ENCODE peak calls at places on chromosomes 4 and X, in five cellular contexts. One of them, this sample, is unnamed.
A peak's percentile ranks its signal among the peaks of the same experiment; 100 is the strongest.

GRCh38 chr4:95510877-95511276 is 37.9 kb downstream of the UNC5C start:
- DNase-seq in body of pancreas: no peak
- DNase-seq in tibial nerve: no peak
- DNase-seq in OCI-LY7: no peak
- DNase-seq in lower leg skin: no peak
- DNase-seq in this sample: no peak

GRCh38 chrX:84188320-84188834 is 378 bp upstream of the RPS6KA6 start:
- DNase-seq in tibial nerve: peak; percentile 4
- DNase-seq in body of pancreas: peak; percentile 54
- DNase-seq in OCI-LY7: no peak
- DNase-seq in lower leg skin: no peak
- DNase-seq in this sample: peak; percentile 56

GRCh38 chrX:101736651-101737050 is 77.0 kb upstream of the ARMCX2 start:
- DNase-seq in body of pancreas: no peak
- DNase-seq in OCI-LY7: no peak
- DNase-seq in lower leg skin: no peak
- DNase-seq in tibial nerve: no peak
- DNase-seq in this sample: no peak

GRCh38 chr4:109998867-109999303 is 86.2 kb downstream of the EGF start:
- DNase-seq in OCI-LY7: peak; percentile 83
- DNase-seq in tibial nerve: peak; percentile 66
- DNase-seq in lower leg skin: no peak
- DNase-seq in body of pancreas: peak; percentile 28
- DNase-seq in this sample: no peak

GRCh38 chr4:134663742-134664141 is 462.2 kb upstream of the PABPC4L start:
- DNase-seq in body of pancreas: no peak
- DNase-seq in tibial nerve: no peak
- DNase-seq in OCI-LY7: no peak
- DNase-seq in lower leg skin: no peak
- DNase-seq in this sample: no peak

GRCh38 chr4:8419222-8420041 is 21.1 kb downstream of the ACOX3 start:
- DNase-seq in tibial nerve: no peak
- DNase-seq in body of pancreas: no peak
- DNase-seq in OCI-LY7: no peak
- DNase-seq in lower leg skin: no peak
- DNase-seq in this sample: no peak

GRCh38 chr4:39626261-39626660 is 12.4 kb downstream of the SMIM14 start:
- DNase-seq in body of pancreas: no peak
- DNase-seq in lower leg skin: no peak
- DNase-seq in tibial nerve: no peak
- DNase-seq in OCI-LY7: peak; percentile 89
- DNase-seq in this sample: no peak

GRCh38 chrX:150087612-150088011 is 149.3 kb upstream of the EOLA2 start:
- DNase-seq in body of pancreas: no peak
- DNase-seq in tibial nerve: no peak
- DNase-seq in lower leg skin: no peak
- DNase-seq in OCI-LY7: no peak
- DNase-seq in this sample: no peak

DNA sequence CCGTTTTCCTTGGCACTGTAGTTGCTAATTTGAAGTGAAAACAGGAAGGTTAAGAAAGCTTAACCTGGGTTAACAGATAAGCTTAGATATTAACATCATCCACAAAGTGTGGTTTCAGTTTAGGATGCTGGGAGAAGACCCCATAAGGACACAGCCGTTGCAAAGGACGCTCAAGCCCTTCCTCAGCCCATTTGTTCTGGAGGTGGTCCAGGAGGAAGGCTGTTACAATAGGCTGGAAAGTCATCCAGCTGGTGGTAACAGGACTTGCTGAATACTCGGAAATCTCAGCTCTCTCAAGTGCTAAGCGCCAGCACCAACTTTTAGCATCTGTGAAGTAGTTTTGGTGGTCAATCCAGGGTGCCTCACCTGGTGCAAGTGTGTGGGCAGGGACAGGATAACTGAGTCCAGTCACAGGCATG is 14.2 kb downstream of the CHST7 start:
- DNase-seq in body of pancreas: no peak
- DNase-seq in lower leg skin: no peak
- DNase-seq in OCI-LY7: no peak
- DNase-seq in tibial nerve: peak; percentile 5
- DNase-seq in this sample: no peak
- H3K4me3 ChIP-seq in body of pancreas: no peak overlapping the region
- H3K4me3 ChIP-seq in lower leg skin: no peak overlapping the region
- H3K4me3 ChIP-seq in OCI-LY7: peak overlapping the region; percentile 24
- H3K4me3 ChIP-seq in tibial nerve: no peak overlapping the region
- H3K4me3 ChIP-seq in this sample: no peak overlapping the region

DNA sequence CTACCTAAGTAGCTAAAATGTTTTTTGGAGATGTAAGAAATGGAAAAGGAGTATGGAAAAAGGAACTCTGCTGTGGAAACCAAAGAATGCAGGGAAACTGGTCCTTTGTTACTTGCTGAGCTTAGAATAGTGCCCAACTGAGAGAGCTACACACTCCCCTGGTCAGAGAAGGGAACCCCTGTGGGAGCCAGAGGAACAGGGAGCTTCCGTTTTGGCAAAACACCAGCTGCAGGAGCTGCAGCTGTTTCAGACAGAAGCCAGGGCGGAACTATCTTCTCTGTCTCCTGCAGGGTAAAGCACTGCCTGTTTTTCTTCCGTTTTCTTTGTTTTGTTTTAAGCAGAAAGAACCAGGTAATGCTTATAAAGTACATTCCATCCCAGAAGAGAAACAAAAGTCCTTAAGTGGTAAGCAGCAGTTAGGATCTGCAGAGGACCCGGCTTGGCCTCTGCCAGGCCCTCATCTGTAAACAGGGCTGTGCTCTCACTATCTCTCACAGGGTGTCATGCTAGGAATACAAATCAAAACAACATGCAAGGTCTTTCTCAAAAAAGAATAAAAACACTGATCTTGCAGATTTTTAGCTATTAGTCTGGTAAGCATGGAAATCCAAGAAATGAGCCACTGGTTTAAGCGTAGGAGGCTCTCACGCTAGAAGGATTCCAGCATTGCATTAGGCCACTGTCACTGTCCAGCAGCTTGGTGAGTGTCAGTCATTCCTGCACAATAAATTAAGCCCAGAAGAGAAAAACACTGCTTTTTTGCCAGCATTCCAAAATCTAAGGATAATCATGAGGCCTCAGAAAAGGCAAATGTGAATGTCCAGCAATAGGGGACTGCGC is 76.1 kb downstream of the CHST7 start:
- DNase-seq in lower leg skin: no peak
- DNase-seq in OCI-LY7: peak; percentile 32
- DNase-seq in body of pancreas: peak; percentile 40
- DNase-seq in tibial nerve: no peak
- DNase-seq in this sample: peak; percentile 60
- H3K4me3 ChIP-seq in lower leg skin: no peak overlapping the region
- H3K4me3 ChIP-seq in OCI-LY7: no peak overlapping the region
- H3K4me3 ChIP-seq in body of pancreas: no peak overlapping the region
- H3K4me3 ChIP-seq in tibial nerve: no peak overlapping the region
- H3K4me3 ChIP-seq in this sample: no peak overlapping the region

DNA sequence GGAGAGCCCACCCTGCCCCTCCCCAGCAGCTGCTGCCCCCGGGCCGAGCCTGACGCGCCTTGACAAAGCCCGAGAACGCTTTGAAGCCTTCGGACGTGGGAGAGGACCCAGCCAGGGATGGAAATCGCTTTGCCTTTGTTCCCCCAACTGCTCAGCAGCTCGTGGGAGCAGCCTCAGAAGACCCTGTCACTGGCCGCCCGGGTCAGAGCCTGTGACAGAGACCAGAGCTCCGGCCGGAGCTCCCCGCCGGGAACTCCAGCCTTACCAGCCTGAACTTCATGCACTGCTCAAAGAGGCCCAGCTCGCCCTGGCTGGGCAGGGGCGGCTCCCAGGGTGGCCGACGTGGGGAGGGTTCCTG is 2.6 kb upstream of the SLC6A8 start:
- DNase-seq in tibial nerve: no peak
- DNase-seq in body of pancreas: no peak
- DNase-seq in lower leg skin: no peak
- DNase-seq in OCI-LY7: no peak
- DNase-seq in this sample: no peak
- H3K4me3 ChIP-seq in tibial nerve: no peak overlapping the region
- H3K4me3 ChIP-seq in body of pancreas: no peak overlapping the region
- H3K4me3 ChIP-seq in lower leg skin: no peak overlapping the region
- H3K4me3 ChIP-seq in OCI-LY7: no peak overlapping the region
- H3K4me3 ChIP-seq in this sample: no peak overlapping the region

DNA sequence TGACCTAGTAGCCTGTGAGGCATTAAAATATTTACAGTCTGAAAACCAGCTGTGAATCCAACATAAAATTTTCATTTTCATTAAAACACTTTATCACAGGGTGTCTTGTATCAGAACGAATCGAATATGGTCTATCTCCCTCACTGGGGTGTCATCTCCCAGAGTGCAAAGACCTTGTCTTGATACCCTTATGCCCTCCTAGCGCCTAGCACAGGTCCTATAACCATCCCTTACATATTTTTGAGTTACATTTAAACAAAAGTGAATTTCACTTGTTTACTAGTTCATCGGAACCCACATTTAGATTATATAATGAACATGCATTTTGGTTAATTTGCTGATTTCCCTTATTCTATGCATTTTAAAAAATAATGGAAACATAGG is 14.0 kb downstream of the DIPK2B start:
- DNase-seq in tibial nerve: no peak
- DNase-seq in body of pancreas: no peak
- DNase-seq in lower leg skin: no peak
- DNase-seq in OCI-LY7: no peak
- DNase-seq in this sample: no peak
- H3K4me3 ChIP-seq in tibial nerve: peak overlapping the region; percentile 50
- H3K4me3 ChIP-seq in body of pancreas: no peak overlapping the region
- H3K4me3 ChIP-seq in lower leg skin: no peak overlapping the region
- H3K4me3 ChIP-seq in OCI-LY7: no peak overlapping the region
- H3K4me3 ChIP-seq in this sample: no peak overlapping the region